ENCODE peak calls at places on chromosome 12, in ten cellular contexts. F is IMR-90, G is A549, R is cardiac muscle cell, Z is endothelial cell of umbilical vein, I is suprapubic skin, B is esophagus muscularis mucosa, C is thyroid gland, N is GM23248, L is pancreas. O is an unnamed sample.

GRCh38 chr12:132582058-132582420 is 28.3 kb downstream of the LRCOL1 start:
- DNase-seq in F (no peak), G (no peak), R (no peak), Z (no peak), I (no peak), B (no peak), C (peak; percentile 59), N (no peak), L (no peak), O (no peak)

GRCh38 chr12:111330800-111331752 is 37.8 kb downstream of the PHETA1 start:
- DNase-seq in F (peak; percentile 24), G (peak; percentile 74), R (peak; percentile 56), Z (peak; percentile 59), I (no peak), B (no peak), C (no peak), N (peak; percentile 79), L (peak; percentile 27), O (peak; percentile 12)

GRCh38 chr12:68565391-68565903 is 45.3 kb upstream of the RAP1B start:
- DNase-seq in F (peak; percentile 88), G (peak; percentile 32), R (no peak), Z (peak; percentile 86), I (no peak), B (no peak), C (no peak), N (peak; percentile 96), L (no peak), O (peak; percentile 75)

GRCh38 chr12:89984846-89985245 is 276.2 kb upstream of the ATP2B1 start:
- DNase-seq in F (no peak), G (no peak), R (no peak), Z (no peak), I (no peak), B (no peak), C (no peak), N (no peak), L (no peak), O (no peak)

GRCh38 chr12:116551952-116552749 is 7.0 kb upstream of the MAP1LC3B2 start:
- DNase-seq in F (peak; percentile 86), G (no peak), R (no peak), Z (peak; percentile 14), I (peak; percentile 70), B (no peak), C (no peak), N (peak; percentile 83), L (no peak), O (peak; percentile 65)

GRCh38 chr12:3511760-3512159 is 20.8 kb downstream of the PRMT8 start:
- DNase-seq in F (no peak), G (no peak), R (no peak), Z (no peak), I (no peak), B (no peak), C (no peak), N (no peak), L (no peak), O (no peak)

GRCh38 chr12:12467701-12468218 is 94.9 kb downstream of the DUSP16 start:
- DNase-seq in F (peak; percentile 11), G (no peak), R (no peak), Z (no peak), I (no peak), B (no peak), C (peak; percentile 51), N (no peak), L (no peak), O (no peak)

GRCh38 chr12:1130164-1130563 is 139.1 kb downstream of the ERC1 start:
- DNase-seq in F (no peak), G (peak; percentile 53), R (peak; percentile 38), Z (peak; percentile 72), I (no peak), B (no peak), C (peak; percentile 53), N (no peak), L (peak; percentile 46), O (no peak)

GRCh38 chr12:122738561-122738960 is 7.9 kb upstream of the HCAR1 start:
- DNase-seq in F (no peak), G (no peak), R (no peak), Z (no peak), I (no peak), B (no peak), C (no peak), N (no peak), L (no peak), O (no peak)

GRCh38 chr12:112430929-112431328 is 12.2 kb downstream of the PTPN11 start:
- DNase-seq in F (no peak), G (no peak), R (no peak), Z (no peak), I (no peak), B (no peak), C (no peak), N (no peak), L (no peak), O (no peak)

GRCh38 chr12:115949675-115950074 is 327.8 kb downstream of the MED13L start:
- DNase-seq in F (no peak), G (no peak), R (no peak), Z (no peak), I (no peak), B (peak; percentile 86), C (no peak), N (no peak), L (no peak), O (no peak)

GRCh38 chr12:18320036-18320617 is 58.8 kb downstream of the PIK3C2G start:
- DNase-seq in F (peak; percentile 69), G (peak; percentile 73), R (peak; percentile 81), Z (peak; percentile 48), I (no peak), B (no peak), C (no peak), N (peak; percentile 78), L (peak; percentile 22), O (peak; percentile 80)

GRCh38 chr12:5328669-5329068 is 103.2 kb upstream of the NTF3 start:
- DNase-seq in F (no peak), G (no peak), R (no peak), Z (no peak), I (no peak), B (no peak), C (no peak), N (no peak), L (no peak), O (no peak)

GRCh38 chr12:64718649-64719048 is 40.6 kb downstream of the GNS start:
- DNase-seq in F (no peak), G (no peak), R (no peak), Z (no peak), I (no peak), B (no peak), C (no peak), N (no peak), L (no peak), O (no peak)

GRCh38 chr12:64713372-64713771 is 45.8 kb downstream of the GNS start:
- DNase-seq in F (no peak), G (no peak), R (no peak), Z (no peak), I (no peak), B (no peak), C (no peak), N (no peak), L (no peak), O (no peak)

GRCh38 chr12:64714551-64714968 is 44.6 kb downstream of the GNS start:
- DNase-seq in F (no peak), G (no peak), R (no peak), Z (no peak), I (no peak), B (no peak), C (no peak), N (no peak), L (no peak), O (no peak)

GRCh38 chr12:64716839-64717455 is 42.3 kb downstream of the GNS start:
- DNase-seq in F (no peak), G (no peak), R (no peak), Z (no peak), I (no peak), B (no peak), C (no peak), N (no peak), L (no peak), O (no peak)

GRCh38 chr12:64716373-64716772 is 42.8 kb downstream of the GNS start:
- DNase-seq in F (no peak), G (no peak), R (no peak), Z (no peak), I (no peak), B (no peak), C (no peak), N (no peak), L (no peak), O (no peak)
- H3K27ac ChIP-seq in F (no peak overlapping the region), G (no peak overlapping the region), R (no peak overlapping the region), Z (no peak overlapping the region), I (no peak overlapping the region), B (no peak overlapping the region), C (no peak overlapping the region), N (no peak overlapping the region), L (no peak overlapping the region), O (no peak overlapping the region)

GRCh38 chr12:27270148-27270547 is 26.1 kb downstream of the STK38L start:
- DNase-seq in F (no peak), G (no peak), R (no peak), Z (no peak), I (no peak), B (no peak), C (no peak), N (no peak), L (no peak), O (no peak)
- H3K4me3 ChIP-seq in F (no peak overlapping the region), G (no peak overlapping the region), R (no peak overlapping the region), Z (no peak overlapping the region), I (no peak overlapping the region), B (no peak overlapping the region), C (no peak overlapping the region), N (no peak overlapping the region), L (no peak overlapping the region), O (no peak overlapping the region)

GRCh38 chr12:10392394-10392930 is 2.6 kb upstream of the KLRK1 start:
- DNase-seq in F (peak; percentile 67), G (peak; percentile 69), R (no peak), Z (no peak), I (no peak), B (peak; percentile 93), C (peak; percentile 20), N (peak; percentile 90), L (no peak), O (peak; percentile 96)
- H3K27ac ChIP-seq in F (no peak overlapping the region), G (peak overlapping the region; percentile 6), R (no peak overlapping the region), Z (no peak overlapping the region), I (no peak overlapping the region), B (no peak overlapping the region), C (no peak overlapping the region), N (peak overlapping the region; percentile 6), L (no peak overlapping the region), O (peak overlapping the region; percentile 56)

DNA sequence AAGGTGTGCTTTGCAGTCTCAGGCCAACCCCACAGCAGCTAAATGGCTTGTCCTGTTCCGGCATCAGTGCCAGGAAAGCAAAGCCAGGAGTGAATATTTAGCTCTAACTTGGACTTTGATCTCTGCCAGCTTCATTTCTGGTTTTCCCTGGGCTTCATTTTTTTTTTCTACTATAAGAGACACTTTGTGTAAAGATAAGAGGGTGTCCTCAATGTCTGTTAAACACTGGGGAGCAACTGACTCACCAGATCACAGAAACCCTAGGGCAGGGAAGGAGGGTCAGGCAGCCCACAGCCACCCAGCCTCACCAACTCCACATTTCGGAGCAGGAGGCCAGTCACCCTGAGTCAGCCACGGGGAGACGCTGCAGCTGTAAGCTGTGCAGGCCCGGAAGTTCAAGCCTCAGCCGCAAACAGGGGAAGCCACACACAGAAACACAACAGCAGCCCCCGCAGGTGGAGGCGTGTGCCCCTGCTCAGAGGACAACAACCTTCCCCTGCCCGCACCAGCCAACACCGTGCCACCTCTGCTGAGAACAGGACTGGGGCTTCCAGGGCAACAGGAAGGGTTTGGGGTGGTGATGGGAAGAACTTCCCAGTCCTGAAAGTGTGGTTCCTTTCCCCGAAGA is 6.3 kb downstream of the TNFRSF1A start:
- DNase-seq in F (peak; percentile 88), G (peak; percentile 88), R (peak; percentile 53), Z (peak; percentile 85), I (no peak), B (peak; percentile 95), C (peak; percentile 73), N (peak; percentile 96), L (peak; percentile 78), O (peak; percentile 85)
- H3K4me3 ChIP-seq in F (peak overlapping the region; percentile 15), G (peak overlapping the region; percentile 26), R (peak overlapping the region; percentile 9), Z (no peak overlapping the region), I (peak overlapping the region; percentile 92), B (peak overlapping the region; percentile 85), C (no peak overlapping the region), N (peak overlapping the region; percentile 98), L (no peak overlapping the region), O (peak overlapping the region; percentile 44)

O was measured in brain microvascular endothelial cell.